ENCODE peak calls at places on chromosomes 3 and 15, in four cellular contexts. B, Q, Y and D are unnamed samples.

GRCh38 chr15:34644061-34644460 is 60.6 kb upstream of the GOLGA8B start:
- DNase-seq in B (no peak), Q (no peak), Y (no peak), D (no peak)

GRCh38 chr3:183134844-183135243 is 27.7 kb downstream of the LAMP3 start:
- DNase-seq in B (no peak), Q (no peak), Y (no peak), D (no peak)

GRCh38 chr3:14457999-14458398 is 55.6 kb downstream of the SLC6A6 start:
- DNase-seq in B (peak), Q (peak), Y (peak), D (no peak)

GRCh38 chr3:65436580-65436979 is 602.1 kb downstream of the MAGI1 start:
- DNase-seq in B (peak), Q (peak), Y (peak), D (no peak)

GRCh38 chr3:185750702-185751101 is 74.1 kb downstream of the IGF2BP2 start:
- DNase-seq in B (no peak), Q (no peak), Y (no peak), D (no peak)

GRCh38 chr3:13955084-13955483 is 75.2 kb upstream of the WNT7A start:
- DNase-seq in B (no peak), Q (no peak), Y (no peak), D (no peak)

GRCh38 chr3:52291508-52292181 is 4.0 kb downstream of the GLYCTK start:
- DNase-seq in B (peak), Q (peak), Y (peak), D (no peak)

GRCh38 chr3:196886175-196886574 is 18.5 kb downstream of the SENP5 start:
- DNase-seq in B (no peak), Q (no peak), Y (no peak), D (no peak)

GRCh38 chr3:159238646-159239045 is 436.8 kb downstream of the MFSD1 start:
- DNase-seq in B (no peak), Q (no peak), Y (no peak), D (no peak)

GRCh38 chr3:47420511-47421484 is 40.0 kb downstream of the PTPN23 start:
- DNase-seq in B (peak), Q (peak), Y (peak), D (peak)

GRCh38 chr3:52986938-52987337 is 58.9 kb downstream of the SFMBT1 start:
- DNase-seq in B (peak), Q (no peak), Y (no peak), D (no peak)

GRCh38 chr3:178949896-178950295 is 121.7 kb downstream of the ZMAT3 start:
- DNase-seq in B (no peak), Q (no peak), Y (no peak), D (no peak)

GRCh38 chr3:15333957-15334263 is 1.5 kb upstream of the SH3BP5 start:
- DNase-seq in B (no peak), Q (no peak), Y (no peak), D (no peak)

GRCh38 chr3:27166888-27167287 is 202.3 kb downstream of the NEK10 start:
- DNase-seq in B (no peak), Q (no peak), Y (peak), D (no peak)

GRCh38 chr15:63066302-63066701 is 23.8 kb downstream of the TPM1 start:
- DNase-seq in B (no peak), Q (no peak), Y (no peak), D (no peak)

GRCh38 chr15:77762747-77763146 is 130.0 kb upstream of the LINGO1 start:
- DNase-seq in B (no peak), Q (no peak), Y (no peak), D (no peak)

GRCh38 chr15:70597056-70597603 is 166.2 kb downstream of the UACA start:
- DNase-seq in B (no peak), Q (no peak), Y (no peak), D (no peak)

GRCh38 chr3:128746881-128747280 is 20.9 kb downstream of the RAB7A start:
- DNase-seq in B (no peak), Q (no peak), Y (no peak), D (no peak)

GRCh38 chr3:27326211-27326948 is 42.8 kb downstream of the NEK10 start:
- DNase-seq in B (no peak), Q (no peak), Y (no peak), D (no peak)

GRCh38 chr15:50064674-50065073 is 54.4 kb downstream of the ATP8B4 start:
- DNase-seq in B (no peak), Q (no peak), Y (no peak), D (no peak)

GRCh38 chr3:126921425-126921824 is 61.5 kb upstream of the PLXNA1 start:
- DNase-seq in B (no peak), Q (no peak), Y (no peak), D (no peak)

GRCh38 chr3:22159004-22159695 is 408.1 kb upstream of the ZNF385D start:
- DNase-seq in B (no peak), Q (no peak), Y (no peak), D (no peak)

GRCh38 chr3:160401301-160402095 is 2.0 kb downstream of the SMC4 start:
- DNase-seq in B (peak), Q (no peak), Y (no peak), D (no peak)

GRCh38 chr3:98454929-98455328 is 8.1 kb upstream of the OR5K1 start:
- DNase-seq in B (no peak), Q (no peak), Y (no peak), D (no peak)

GRCh38 chr3:24020036-24020691 is 75.1 kb downstream of the NR1D2 start:
- DNase-seq in B (no peak), Q (no peak), Y (no peak), D (no peak)

GRCh38 chr15:48432688-48433087 is 101.5 kb downstream of the DUT start:
- DNase-seq in B (no peak), Q (no peak), Y (no peak), D (no peak)

GRCh38 chr3:8954938-8955763 is 8.1 kb downstream of the RAD18 start:
- DNase-seq in B (peak), Q (no peak), Y (no peak), D (peak)

GRCh38 chr15:39165026-39165706 is 415.7 kb upstream of the THBS1 start:
- DNase-seq in B (no peak), Q (no peak), Y (no peak), D (no peak)

GRCh38 chr3:174409085-174409743 is 449.9 kb upstream of the NAALADL2 start:
- DNase-seq in B (no peak), Q (no peak), Y (peak), D (no peak)

GRCh38 chr15:38671675-38672141 is 107.1 kb upstream of the RASGRP1 start:
- DNase-seq in B (peak), Q (no peak), Y (peak), D (peak)

GRCh38 chr15:78070049-78070698 is 7.3 kb downstream of the TBC1D2B start:
- DNase-seq in B (peak), Q (peak), Y (no peak), D (no peak)

GRCh38 chr3:104598848-104599501 is 767.7 kb upstream of the ALCAM start:
- DNase-seq in B (no peak), Q (no peak), Y (no peak), D (no peak)

GRCh38 chr3:23876901-23877300 is 39.9 kb downstream of the NKIRAS1 start:
- DNase-seq in B (no peak), Q (no peak), Y (no peak), D (no peak)

GRCh38 chr3:10017636-10018292 is 8.5 kb upstream of the FANCD2 start:
- DNase-seq in B (no peak), Q (no peak), Y (no peak), D (no peak)

GRCh38 chr3:175193815-175194518 is 334.8 kb downstream of the NAALADL2 start:
- DNase-seq in B (no peak), Q (no peak), Y (no peak), D (peak)

GRCh38 chr3:12706504-12707253 is 42.8 kb upstream of the RAF1 start:
- DNase-seq in B (peak), Q (peak), Y (peak), D (peak)

GRCh38 chr3:124818398-124819150 is 68.6 kb downstream of the ITGB5 start:
- DNase-seq in B (no peak), Q (no peak), Y (no peak), D (no peak)

GRCh38 chr15:74464216-74464615 is 3.3 kb upstream of the UBL7 start:
- DNase-seq in B (no peak), Q (no peak), Y (no peak), D (peak)

GRCh38 chr3:15010664-15011063 is 54.5 kb downstream of the MRPS25 start:
- DNase-seq in B (peak), Q (no peak), Y (no peak), D (no peak)

DNA sequence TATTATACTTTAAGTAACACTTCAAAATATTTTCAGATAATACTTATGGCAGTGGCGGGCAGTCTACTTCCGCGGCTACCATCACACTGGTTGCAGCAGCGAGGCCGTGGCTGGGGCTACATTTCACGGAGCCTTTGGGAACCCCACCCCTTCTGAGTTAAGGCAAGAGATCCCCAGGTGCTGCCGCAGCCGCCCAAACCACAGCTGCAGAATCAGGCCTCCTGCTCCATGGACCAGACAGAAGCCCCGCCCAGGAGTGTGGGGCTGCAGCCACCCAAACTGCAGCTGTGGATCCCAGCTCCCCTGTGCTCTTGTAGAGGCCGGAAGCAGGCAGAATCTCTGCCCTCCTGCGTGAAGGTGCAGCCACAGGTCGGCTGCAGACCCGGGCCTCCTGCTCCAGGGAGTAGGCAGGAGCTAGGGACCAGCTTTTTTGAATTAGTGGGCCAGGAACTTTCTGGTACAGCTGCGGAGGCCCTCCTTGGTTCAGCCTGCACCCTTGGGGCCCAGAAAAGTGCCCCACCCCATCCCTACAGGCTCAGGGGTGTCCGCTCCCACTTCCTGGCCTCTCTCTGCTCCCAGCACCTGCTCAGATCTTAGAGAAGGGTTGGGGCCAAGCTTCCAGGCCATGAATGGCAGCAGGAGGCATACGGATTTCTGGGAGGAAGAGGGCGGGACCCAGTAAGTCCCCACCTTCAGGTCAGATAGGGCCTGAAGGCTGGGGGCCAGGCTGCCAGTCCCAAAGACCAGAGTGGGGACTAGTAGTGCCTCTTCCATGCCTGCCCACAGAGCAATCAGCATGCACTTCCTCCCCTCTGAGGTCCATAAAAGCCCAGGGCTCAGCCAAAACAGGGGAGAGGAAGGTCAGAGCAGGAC is 1188.8 kb upstream of the CADM2 start:
- DNase-seq in B (no peak), Q (no peak), Y (no peak), D (no peak)
- TF ChIP-seq USF1 in B (no peak), Q (no peak), Y (no peak), D (no peak)

GRCh38 chr15:30065025-30065801 is 17.5 kb upstream of the GOLGA8J start:
- DNase-seq in B (no peak), Q (no peak), Y (no peak), D (no peak)

GRCh38 chr15:30059771-30060170 is 23.0 kb upstream of the GOLGA8J start:
- DNase-seq in B (no peak), Q (no peak), Y (no peak), D (no peak)

GRCh38 chr15:30063829-30064559 is 18.8 kb upstream of the GOLGA8J start:
- DNase-seq in B (no peak), Q (no peak), Y (no peak), D (no peak)

GRCh38 chr15:30062881-30063280 is 19.9 kb upstream of the GOLGA8J start:
- DNase-seq in B (no peak), Q (no peak), Y (no peak), D (no peak)
- TF ChIP-seq USF1 in B (no peak), Q (no peak), Y (no peak), D (no peak)

DNA sequence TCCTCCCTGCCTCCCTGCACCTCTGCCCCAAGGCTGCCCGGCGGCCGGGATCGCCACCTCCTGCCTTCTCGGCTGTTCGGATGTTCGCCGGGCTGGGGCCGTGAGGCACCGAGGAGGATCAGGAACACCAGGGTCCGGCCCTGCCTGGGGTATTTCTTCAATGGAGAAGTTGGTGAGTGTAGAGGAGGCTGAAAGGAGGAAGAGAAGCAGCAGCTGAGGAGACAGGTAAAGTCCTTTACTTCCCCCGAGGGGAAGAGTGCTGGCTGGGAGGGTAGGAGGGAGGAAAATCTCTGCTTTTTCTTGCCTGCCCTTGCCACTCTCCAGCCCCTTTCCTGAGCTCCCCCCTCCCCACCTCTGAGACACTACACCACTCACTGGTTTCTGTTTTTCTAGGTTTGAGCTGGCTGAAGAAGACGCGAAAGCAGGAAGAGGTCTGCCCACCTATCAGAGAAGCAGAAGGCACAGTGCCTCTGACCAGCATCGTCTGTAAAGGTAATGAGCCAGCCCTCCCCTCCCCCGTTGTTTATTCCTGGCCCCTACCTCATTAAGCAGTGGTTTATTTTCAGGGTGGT is 519 bp downstream of the ASB7 start:
- DNase-seq in B (peak), Q (peak), Y (peak), D (peak)
- TF ChIP-seq USF1 in B (no peak), Q (no peak), Y (no peak), D (no peak)

DNA sequence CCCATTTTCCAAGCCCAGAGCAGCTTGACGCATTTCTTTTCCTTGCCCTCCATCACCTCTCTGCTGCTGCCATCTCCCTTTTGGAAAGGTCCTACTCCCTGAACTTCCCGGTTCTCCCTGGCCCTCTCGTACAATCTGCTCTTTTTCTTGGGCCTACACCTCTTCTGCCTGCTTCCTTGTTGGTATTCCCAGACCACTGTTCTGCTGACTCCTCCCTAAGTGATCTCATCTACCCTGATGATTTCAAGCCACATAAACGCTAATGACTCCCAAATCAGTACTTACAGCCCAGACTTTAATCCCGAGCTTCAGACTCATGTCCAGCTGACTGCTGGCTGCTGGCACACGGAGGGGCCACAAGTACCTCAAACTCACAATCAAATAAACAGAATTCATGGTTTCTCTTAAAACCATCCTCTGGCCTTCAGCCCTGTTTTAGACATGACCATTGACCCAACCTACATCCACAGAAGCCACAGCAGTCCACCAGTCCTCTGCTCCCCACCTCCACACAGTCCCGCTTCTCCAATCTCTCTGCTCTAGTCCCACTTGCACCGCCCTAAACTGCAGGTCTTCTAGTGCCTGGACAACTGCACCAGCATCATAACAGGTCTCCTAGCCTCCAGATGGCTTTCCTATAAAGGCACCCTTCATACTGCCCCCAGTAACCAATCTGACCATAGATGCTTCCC is 57.6 kb downstream of the AAGAB start:
- DNase-seq in B (no peak), Q (no peak), Y (no peak), D (no peak)
- TF ChIP-seq USF1 in B (no peak), Q (no peak), Y (no peak), D (no peak)